ENCODE peak calls at places on chromosomes 5 and 9, in four cellular contexts. One of them, this sample, is unnamed.

GRCh38 chr5:95958308-95959014 is 3.2 kb downstream of the ELL2 start:
- DNase-seq in GM23338: peak; percentile 27
- DNase-seq in neural progenitor cell: no peak
- DNase-seq in GM23248: peak; percentile 71
- DNase-seq in this sample: no peak

GRCh38 chr5:98103807-98104206 is 669.7 kb upstream of the RGMB start:
- DNase-seq in GM23338: no peak
- DNase-seq in neural progenitor cell: no peak
- DNase-seq in GM23248: no peak
- DNase-seq in this sample: no peak

GRCh38 chr5:164012376-164012775 is 507.0 kb downstream of the MAT2B start:
- DNase-seq in GM23338: no peak
- DNase-seq in neural progenitor cell: no peak
- DNase-seq in GM23248: no peak
- DNase-seq in this sample: no peak

GRCh38 chr9:82170079-82170662 is 181.6 kb downstream of the SPATA31D1 start:
- DNase-seq in GM23338: peak; percentile 17
- DNase-seq in neural progenitor cell: peak; percentile 37
- DNase-seq in GM23248: no peak
- DNase-seq in this sample: peak; percentile 62

GRCh38 chr9:121478816-121479676 is 20.6 kb downstream of the GGTA1 start:
- DNase-seq in GM23338: no peak
- DNase-seq in neural progenitor cell: peak; percentile 15
- DNase-seq in GM23248: no peak
- DNase-seq in this sample: no peak

GRCh38 chr5:118647587-118647986 is 340.8 kb downstream of the DTWD2 start:
- DNase-seq in GM23338: no peak
- DNase-seq in neural progenitor cell: no peak
- DNase-seq in GM23248: no peak
- DNase-seq in this sample: no peak

GRCh38 chr9:17744786-17745185 is 165.9 kb downstream of the SH3GL2 start:
- DNase-seq in GM23338: peak; percentile 77
- DNase-seq in neural progenitor cell: peak; percentile 77
- DNase-seq in GM23248: peak; percentile 30
- DNase-seq in this sample: peak; percentile 1

GRCh38 chr9:75146229-75146628 is 57.9 kb downstream of the OSTF1 start:
- DNase-seq in GM23338: no peak
- DNase-seq in neural progenitor cell: no peak
- DNase-seq in GM23248: peak; percentile 62
- DNase-seq in this sample: no peak

GRCh38 chr5:154899107-154899816 is 38.7 kb downstream of the GEMIN5 start:
- DNase-seq in GM23338: no peak
- DNase-seq in neural progenitor cell: no peak
- DNase-seq in GM23248: peak; percentile 30
- DNase-seq in this sample: no peak

GRCh38 chr5:54693936-54694510 is 176.5 kb downstream of the SNX18 start:
- DNase-seq in GM23338: no peak
- DNase-seq in neural progenitor cell: no peak
- DNase-seq in GM23248: no peak
- DNase-seq in this sample: no peak

GRCh38 chr5:61362796-61363364 is 30.8 kb downstream of the ZSWIM6 start:
- DNase-seq in GM23338: peak; percentile 55
- DNase-seq in neural progenitor cell: peak; percentile 34
- DNase-seq in GM23248: peak; percentile 21
- DNase-seq in this sample: peak; percentile 45
- H3K27ac ChIP-seq in GM23338: no peak overlapping the region
- H3K27ac ChIP-seq in neural progenitor cell: no peak overlapping the region
- H3K27ac ChIP-seq in GM23248: no peak overlapping the region
- H3K27ac ChIP-seq in this sample: peak overlapping the region; percentile 9

DNA sequence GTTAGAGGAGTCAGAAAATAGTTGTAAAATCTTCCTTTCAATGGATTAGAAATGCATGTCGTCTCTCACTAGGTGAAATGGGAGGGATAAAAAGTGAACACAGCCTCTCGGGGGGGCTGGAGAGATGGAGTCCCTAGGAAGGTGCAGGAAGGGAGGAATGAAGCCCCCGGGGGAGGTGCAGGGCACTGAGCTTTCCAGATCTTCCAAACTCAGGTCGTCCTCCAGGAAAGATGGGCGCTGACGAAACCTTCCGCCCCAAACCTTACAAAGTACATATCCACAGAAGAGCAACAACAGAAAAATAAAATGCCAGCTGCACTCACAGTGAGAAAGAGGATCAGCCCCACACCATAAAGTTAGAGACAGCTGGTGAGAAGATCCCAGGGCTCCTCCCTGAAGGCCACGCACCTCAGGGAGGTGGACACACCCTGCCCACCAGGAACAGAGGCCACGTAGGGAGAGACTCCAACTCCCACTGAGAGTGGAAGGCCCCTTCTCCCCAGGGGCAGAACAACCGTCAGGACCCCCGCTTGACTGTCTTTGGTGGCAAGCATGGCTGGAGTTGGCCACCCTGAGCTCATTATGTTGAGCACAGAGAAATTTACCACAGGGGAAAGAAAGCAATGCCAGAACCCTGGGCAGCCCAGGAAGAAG is 174.3 kb downstream of the AUH start:
- DNase-seq in GM23338: no peak
- DNase-seq in neural progenitor cell: no peak
- DNase-seq in GM23248: no peak
- DNase-seq in this sample: no peak
- H3K4me3 ChIP-seq in GM23338: no peak overlapping the region
- H3K4me3 ChIP-seq in neural progenitor cell: no peak overlapping the region
- H3K4me3 ChIP-seq in GM23248: no peak overlapping the region
- H3K4me3 ChIP-seq in this sample: no peak overlapping the region

DNA sequence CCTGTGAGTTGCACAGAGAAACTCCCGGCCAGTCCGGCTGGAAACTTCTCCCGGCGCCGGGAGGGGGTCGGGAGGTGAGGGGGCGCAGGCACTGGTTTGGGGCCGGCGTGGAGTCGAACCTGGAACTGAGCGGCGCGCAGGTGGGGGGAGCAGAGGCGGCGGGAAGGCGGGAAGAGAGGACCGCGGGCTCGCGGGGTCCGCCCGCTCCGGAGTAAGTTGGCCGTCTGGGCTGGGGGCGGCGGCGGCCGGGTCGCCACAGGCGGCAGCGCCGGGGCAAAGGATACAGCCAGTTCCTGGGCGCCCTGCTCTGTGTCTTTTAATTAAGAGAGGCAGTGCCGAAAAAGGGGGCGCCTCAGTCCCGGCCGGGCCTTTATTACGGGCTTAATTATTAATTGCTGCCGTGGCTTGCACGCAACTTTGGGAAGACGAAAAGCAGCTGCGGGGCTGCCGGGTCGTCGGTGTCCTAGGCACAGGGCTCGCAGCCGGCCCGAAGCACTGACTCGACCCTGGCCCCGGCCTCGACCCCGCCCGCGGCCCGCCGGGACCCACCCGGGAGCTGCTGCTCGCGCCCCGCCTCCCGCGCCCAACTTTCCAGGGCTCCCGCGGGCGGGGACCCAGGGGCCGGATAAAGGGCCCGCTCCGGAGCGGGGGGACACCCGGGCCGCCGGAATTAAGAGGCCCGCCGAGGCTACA is 1.1 kb downstream of the NTNG2 start:
- DNase-seq in GM23338: peak; percentile 39
- DNase-seq in neural progenitor cell: peak; percentile 51
- DNase-seq in GM23248: no peak
- DNase-seq in this sample: no peak
- TF ChIP-seq EZH2 in GM23338: peak; percentile 59
- TF ChIP-seq EZH2 in neural progenitor cell: peak; percentile 74
- TF ChIP-seq EZH2 in GM23248: peak; percentile 98
- TF ChIP-seq EZH2 in this sample: peak; percentile 88

GRCh38 chr5:31854625-31855526 is 215.9 kb downstream of the PDZD2 start:
- DNase-seq in GM23338: peak; percentile 79
- DNase-seq in neural progenitor cell: peak; percentile 83
- DNase-seq in GM23248: peak; percentile 18
- DNase-seq in this sample: peak; percentile 27
- H3K27ac ChIP-seq in GM23338: peak overlapping the region; percentile 95
- H3K27ac ChIP-seq in neural progenitor cell: no peak overlapping the region
- H3K27ac ChIP-seq in GM23248: no peak overlapping the region
- H3K27ac ChIP-seq in this sample: no peak overlapping the region

GRCh38 chr5:65479527-65479926 is 2.2 kb downstream of the ADAMTS6 start:
- DNase-seq in GM23338: no peak
- DNase-seq in neural progenitor cell: no peak
- DNase-seq in GM23248: no peak
- DNase-seq in this sample: no peak
- H3K4me3 ChIP-seq in GM23338: peak overlapping the region; percentile 66
- H3K4me3 ChIP-seq in neural progenitor cell: peak overlapping the region; percentile 59
- H3K4me3 ChIP-seq in GM23248: peak overlapping the region; percentile 99
- H3K4me3 ChIP-seq in this sample: peak overlapping the region; percentile 57

This sample was measured in A673.